ENCODE peak calls at places on chromosomes 12 and 14, in four cellular contexts. V, W, O and D are unnamed samples.
A peak's percentile ranks its signal among the peaks of the same experiment; 100 is the strongest.

GRCh38 chr14:69667938-69668336 is 56.5 kb downstream of the SUSD6 start:
- DNase-seq in V (no peak), W (no peak), O (no peak), D (no peak)

GRCh38 chr12:121514184-121514742 is 66.6 kb downstream of the KDM2B start:
- DNase-seq in V (no peak), O (peak; percentile 83), W (no peak), D (no peak)

GRCh38 chr12:109981311-109981710 is 14.9 kb downstream of the GIT2 start:
- DNase-seq in O (no peak), W (no peak), V (no peak), D (no peak)

GRCh38 chr12:84043355-84043754 is 869.2 kb downstream of the SLC6A15 start:
- DNase-seq in V (no peak), O (no peak), W (no peak), D (no peak)

GRCh38 chr14:20684662-20685456 is 499 bp downstream of the RNASE4 start:
- DNase-seq in O (no peak), W (peak; percentile 60), V (peak; percentile 72), D (no peak)

GRCh38 chr12:102883204-102883799 is 33.7 kb downstream of the PAH start:
- DNase-seq in O (peak; percentile 69), W (peak; percentile 16), V (peak; percentile 72), D (no peak)

GRCh38 chr14:42806909-42807315 is 1200.2 kb downstream of the LRFN5 start:
- DNase-seq in O (no peak), V (peak; percentile 6), W (no peak), D (no peak)

GRCh38 chr14:21096438-21096837 is 2.0 kb downstream of the ZNF219 start:
- DNase-seq in W (no peak), O (no peak), V (no peak), D (no peak)

GRCh38 chr12:131090254-131091210 is 136.8 kb downstream of the ADGRD1 start:
- DNase-seq in V (no peak), O (no peak), W (no peak), D (no peak)

GRCh38 chr12:110670161-110670701 is 18.7 kb downstream of the HVCN1 start:
- DNase-seq in W (no peak), O (peak; percentile 59), V (no peak), D (no peak)

GRCh38 chr12:82479511-82479910 is 121.2 kb downstream of the METTL25 start:
- DNase-seq in W (peak; percentile 69), O (no peak), V (peak; percentile 74), D (peak; percentile 70)

GRCh38 chr12:28698541-28698940 is 450.5 kb upstream of the FAR2 start:
- DNase-seq in W (no peak), O (no peak), V (no peak), D (no peak)

GRCh38 chr12:102735104-102735503 is 181.9 kb downstream of the PAH start:
- DNase-seq in V (no peak), W (no peak), O (no peak), D (no peak)

GRCh38 chr12:6606331-6607131 is 648 bp downstream of the CHD4 start:
- DNase-seq in V (peak; percentile 76), O (peak; percentile 81), W (peak; percentile 24), D (peak; percentile 40)

GRCh38 chr12:9851927-9852326 is 17.2 kb downstream of the CLEC2B start:
- DNase-seq in W (no peak), O (no peak), V (peak; percentile 8), D (no peak)

GRCh38 chr14:22597265-22597664 is 835 bp upstream of the ABHD4 start:
- DNase-seq in V (no peak), O (no peak), W (no peak), D (no peak)

GRCh38 chr14:65015391-65015790 is 28.7 kb downstream of the FNTB start:
- DNase-seq in V (no peak), O (no peak), W (no peak), D (no peak)

GRCh38 chr12:108689314-108690190 is 41.8 kb downstream of the CORO1C start:
- DNase-seq in O (no peak), W (no peak), V (peak; percentile 54), D (peak; percentile 93)

GRCh38 chr14:99807413-99808132 is 14.4 kb downstream of the EML1 start:
- DNase-seq in W (no peak), O (peak; percentile 47), V (peak; percentile 75), D (no peak)

GRCh38 chr14:66965831-66966230 is 223.4 kb upstream of the GARIN2 start:
- DNase-seq in O (no peak), W (peak; percentile 23), V (peak; percentile 48), D (no peak)

GRCh38 chr12:22415342-22416309 is 81.1 kb upstream of the ST8SIA1 start:
- DNase-seq in V (peak; percentile 2), O (no peak), W (peak; percentile 46), D (no peak)

GRCh38 chr12:88339966-88340365 is 197.9 kb downstream of the TMTC3 start:
- DNase-seq in O (no peak), V (peak; percentile 36), W (peak; percentile 81), D (no peak)

GRCh38 chr14:31457665-31458659 is 656 bp upstream of the DTD2 start:
- DNase-seq in V (no peak), W (no peak), O (no peak), D (no peak)

GRCh38 chr14:64861916-64862315 is 17.8 kb downstream of the SPTB start:
- DNase-seq in W (no peak), V (no peak), O (no peak), D (no peak)

GRCh38 chr12:95738024-95738611 is 52.4 kb downstream of the NTN4 start:
- DNase-seq in V (no peak), O (no peak), W (no peak), D (no peak)

GRCh38 chr12:95731519-95731958 is 59.0 kb downstream of the NTN4 start:
- DNase-seq in O (peak; percentile 51), W (no peak), V (no peak), D (no peak)

GRCh38 chr12:95730457-95730856 is 60.1 kb downstream of the NTN4 start:
- DNase-seq in O (no peak), V (no peak), W (no peak), D (no peak)

GRCh38 chr12:95736631-95737030 is 53.9 kb downstream of the NTN4 start:
- DNase-seq in W (no peak), V (peak; percentile 53), O (no peak), D (no peak)

GRCh38 chr12:95733156-95733825 is 57.3 kb downstream of the NTN4 start:
- DNase-seq in W (peak; percentile 57), O (no peak), V (peak; percentile 86), D (peak; percentile 42)
- H3K4me1 ChIP-seq in W (peaks cover 5% of the 10 kb centered on the region), O (peaks cover 8% of the 10 kb centered on the region), V (peaks cover 25% of the 10 kb centered on the region), D (no peaks in the 10 kb centered on the region)

GRCh38 chr12:124426594-124427550 is 132.0 kb downstream of the RFLNA start:
- DNase-seq in W (no peak), O (no peak), V (no peak), D (no peak)
- H3K4me2 ChIP-seq in W (no peak overlapping the region), O (no peak overlapping the region), V (no peak overlapping the region), D (no peak overlapping the region)

GRCh38 chr12:46221255-46222128 is 47.4 kb downstream of the SLC38A1 start:
- DNase-seq in V (peak; percentile 84), O (no peak), W (peak; percentile 23), D (peak; percentile 62)
- H3K4me1 ChIP-seq in V (peaks cover 47% of the 10 kb centered on the region), O (peaks cover 42% of the 10 kb centered on the region), W (peaks cover 46% of the 10 kb centered on the region), D (peaks cover 49% of the 10 kb centered on the region)

DNA sequence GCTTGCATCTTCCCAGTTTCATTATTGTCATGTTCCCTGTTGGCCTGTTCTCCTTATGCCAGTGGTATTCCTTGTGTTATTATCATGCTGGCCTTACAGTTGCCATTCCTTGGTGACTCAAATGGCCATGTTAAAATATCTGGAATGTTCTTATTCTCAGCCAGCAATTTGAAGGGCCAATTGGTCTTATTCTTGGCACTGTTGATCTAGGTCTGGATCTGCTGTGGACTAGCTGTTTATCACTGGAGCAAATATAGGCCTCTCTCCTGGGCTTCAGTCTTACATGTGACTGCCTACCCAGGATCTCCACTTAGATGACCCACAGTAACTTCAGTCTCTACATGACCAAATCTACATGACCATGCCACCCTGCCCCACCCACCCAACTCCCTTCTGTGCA is 5.4 kb downstream of the CIPC start:
- DNase-seq in W (no peak), O (no peak), V (no peak), D (no peak)
- H3K4me2 ChIP-seq in W (no peak overlapping the region), O (no peak overlapping the region), V (no peak overlapping the region), D (no peak overlapping the region)

DNA sequence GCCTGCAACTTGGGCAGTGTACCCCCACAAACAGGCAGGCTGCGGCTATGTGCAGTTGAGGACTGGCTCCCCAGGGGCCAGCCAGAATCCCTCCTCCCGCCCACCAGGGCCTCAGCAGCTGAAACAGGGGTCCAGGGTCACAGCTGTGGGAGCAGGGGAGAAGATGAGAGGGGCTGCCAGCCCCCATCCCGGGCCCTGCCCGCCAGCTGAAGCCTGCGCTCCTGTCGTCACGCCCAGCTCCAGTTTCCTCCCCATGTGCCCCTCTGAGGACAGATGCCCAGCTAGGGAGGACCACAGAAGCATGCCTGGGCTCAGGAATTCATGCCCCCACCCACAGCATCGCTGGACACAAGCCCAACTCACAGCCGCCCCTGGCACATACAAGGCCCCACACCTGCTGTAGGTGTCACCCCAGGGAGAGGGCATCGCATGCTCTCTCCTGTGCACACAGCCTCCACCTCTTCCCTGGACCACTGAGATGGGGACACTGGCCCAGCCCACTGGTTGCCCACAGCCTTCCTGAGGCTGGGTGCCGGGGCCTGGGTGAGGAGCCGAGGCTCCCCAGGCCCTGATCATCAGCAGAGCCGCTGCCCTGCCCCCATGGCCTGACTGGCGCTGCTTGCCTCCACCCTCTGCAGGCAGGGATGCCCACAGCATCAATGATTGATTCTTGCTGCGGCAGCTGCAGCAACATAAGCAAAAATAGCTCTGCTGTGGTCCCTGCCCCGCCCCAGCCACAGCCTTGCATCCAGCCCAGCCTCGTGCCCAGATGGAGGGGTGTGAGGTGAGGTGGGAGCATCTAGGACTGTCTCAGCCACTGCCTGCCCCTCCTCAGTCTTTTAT is 3.7 kb upstream of the CLBA1 start:
- DNase-seq in O (peak; percentile 65), W (no peak), V (no peak), D (no peak)
- H3K4me1 ChIP-seq in O (peaks cover 22% of the 10 kb centered on the region), W (peaks cover 47% of the 10 kb centered on the region), V (peaks cover 9% of the 10 kb centered on the region), D (peaks cover 13% of the 10 kb centered on the region)

GRCh38 chr12:119311897-119312296 is 22.6 kb upstream of the CCDC60 start:
- DNase-seq in W (no peak), O (no peak), V (no peak), D (no peak)
- H3K4me2 ChIP-seq in W (no peak overlapping the region), O (no peak overlapping the region), V (no peak overlapping the region), D (no peak overlapping the region)

DNA sequence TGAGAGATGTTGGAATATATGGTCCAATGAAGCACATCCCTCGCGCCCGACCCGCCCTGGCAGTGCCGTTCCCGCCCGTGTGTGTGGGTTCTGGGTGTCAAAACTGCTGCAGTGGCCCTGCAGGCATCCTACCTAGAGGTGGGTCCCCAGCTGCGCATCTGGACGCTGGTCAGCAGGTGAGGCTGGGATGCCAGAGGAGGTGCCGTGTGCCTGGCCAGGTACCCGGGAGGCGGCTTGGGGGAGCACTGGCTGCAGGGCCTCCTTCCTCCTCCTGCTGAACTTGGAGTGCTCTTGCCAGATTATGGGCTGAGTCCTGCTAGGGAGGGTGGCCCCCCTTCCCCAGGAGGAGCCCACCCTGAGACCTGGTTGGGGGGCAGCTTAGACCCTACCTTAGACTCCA is 5.2 kb downstream of the MTA1 start:
- DNase-seq in O (no peak), W (no peak), V (no peak), D (no peak)
- H3K4me1 ChIP-seq in O (peaks cover 18% of the 10 kb centered on the region), W (peaks cover 20% of the 10 kb centered on the region), V (no peaks in the 10 kb centered on the region), D (peaks cover 17% of the 10 kb centered on the region)